ENCODE peak calls at places on chromosomes 3 and 15, in four cellular contexts. One of them, this sample, is unnamed.

GRCh38 chr15:49621327-49622210 is 721 bp downstream of the DTWD1 start:
- DNase-seq in heart left ventricle: no peak
- DNase-seq in psoas muscle: no peak
- DNase-seq in heart right ventricle: no peak
- DNase-seq in this sample: no peak

GRCh38 chr3:119276657-119277056 is 17.5 kb upstream of the ARHGAP31 start:
- DNase-seq in heart left ventricle: no peak
- DNase-seq in psoas muscle: no peak
- DNase-seq in heart right ventricle: no peak
- DNase-seq in this sample: no peak

GRCh38 chr15:84949043-84949442 is 32.6 kb upstream of the PDE8A start:
- DNase-seq in heart left ventricle: no peak
- DNase-seq in psoas muscle: no peak
- DNase-seq in heart right ventricle: no peak
- DNase-seq in this sample: no peak

GRCh38 chr15:52567886-52568568 is 803 bp downstream of the ARPP19 start:
- DNase-seq in heart left ventricle: no peak
- DNase-seq in psoas muscle: no peak
- DNase-seq in heart right ventricle: peak
- DNase-seq in this sample: no peak

GRCh38 chr3:31391150-31391549 is 141.6 kb upstream of the STT3B start:
- DNase-seq in heart left ventricle: no peak
- DNase-seq in psoas muscle: no peak
- DNase-seq in heart right ventricle: no peak
- DNase-seq in this sample: no peak

GRCh38 chr3:178126686-178127085 is 409.6 kb upstream of the KCNMB2 start:
- DNase-seq in heart left ventricle: no peak
- DNase-seq in psoas muscle: no peak
- DNase-seq in heart right ventricle: no peak
- DNase-seq in this sample: no peak

GRCh38 chr3:73451276-73451973 is 173.3 kb downstream of the PDZRN3 start:
- DNase-seq in heart left ventricle: no peak
- DNase-seq in psoas muscle: no peak
- DNase-seq in heart right ventricle: no peak
- DNase-seq in this sample: no peak

GRCh38 chr15:41971089-41971892 is 1.1 kb downstream of the EHD4 start:
- DNase-seq in heart left ventricle: peak
- DNase-seq in psoas muscle: peak
- DNase-seq in heart right ventricle: peak
- DNase-seq in this sample: peak

GRCh38 chr3:107206141-107206540 is 171.1 kb upstream of the CCDC54 start:
- DNase-seq in heart left ventricle: no peak
- DNase-seq in psoas muscle: no peak
- DNase-seq in heart right ventricle: peak
- DNase-seq in this sample: no peak

GRCh38 chr3:160667452-160667851 is 9.5 kb upstream of the ARL14 start:
- DNase-seq in heart left ventricle: no peak
- DNase-seq in psoas muscle: no peak
- DNase-seq in heart right ventricle: no peak
- DNase-seq in this sample: no peak

GRCh38 chr3:87771338-87772059 is 287.3 kb downstream of the CGGBP1 start:
- DNase-seq in heart left ventricle: peak
- DNase-seq in psoas muscle: no peak
- DNase-seq in heart right ventricle: peak
- DNase-seq in this sample: no peak

GRCh38 chr3:171261487-171261886 is 198.7 kb downstream of the TNIK start:
- DNase-seq in heart left ventricle: no peak
- DNase-seq in psoas muscle: no peak
- DNase-seq in heart right ventricle: no peak
- DNase-seq in this sample: no peak

GRCh38 chr15:38072507-38073277 is 138.3 kb downstream of the TMCO5A start:
- DNase-seq in heart left ventricle: peak
- DNase-seq in psoas muscle: peak
- DNase-seq in heart right ventricle: peak
- DNase-seq in this sample: peak

GRCh38 chr3:125381314-125381713 is 6.2 kb upstream of the ZNF148 start:
- DNase-seq in heart left ventricle: no peak
- DNase-seq in psoas muscle: no peak
- DNase-seq in heart right ventricle: no peak
- DNase-seq in this sample: no peak

GRCh38 chr3:71955549-71956373 is 170.8 kb upstream of the PROK2 start:
- DNase-seq in heart left ventricle: peak
- DNase-seq in psoas muscle: peak
- DNase-seq in heart right ventricle: peak
- DNase-seq in this sample: peak

GRCh38 chr15:68797589-68798377 is 22.9 kb downstream of the ANP32A start:
- DNase-seq in heart left ventricle: no peak
- DNase-seq in psoas muscle: no peak
- DNase-seq in heart right ventricle: peak
- DNase-seq in this sample: no peak

GRCh38 chr15:73305331-73306211 is 63.2 kb downstream of the HCN4 start:
- DNase-seq in heart left ventricle: peak
- DNase-seq in psoas muscle: no peak
- DNase-seq in heart right ventricle: peak
- DNase-seq in this sample: no peak

GRCh38 chr15:36230741-36231140 is 348.7 kb upstream of the CDIN1 start:
- DNase-seq in heart left ventricle: no peak
- DNase-seq in psoas muscle: no peak
- DNase-seq in heart right ventricle: no peak
- DNase-seq in this sample: no peak

GRCh38 chr15:70783610-70784021 is 20.3 kb upstream of the UACA start:
- DNase-seq in heart left ventricle: no peak
- DNase-seq in psoas muscle: no peak
- DNase-seq in heart right ventricle: no peak
- DNase-seq in this sample: no peak

GRCh38 chr3:126468028-126468891 is 7.4 kb downstream of the ZXDC start:
- DNase-seq in heart left ventricle: no peak
- DNase-seq in psoas muscle: no peak
- DNase-seq in heart right ventricle: no peak
- DNase-seq in this sample: peak

GRCh38 chr15:67373971-67374370 is 119.4 kb downstream of the IQCH start:
- DNase-seq in heart left ventricle: no peak
- DNase-seq in psoas muscle: no peak
- DNase-seq in heart right ventricle: no peak
- DNase-seq in this sample: no peak

GRCh38 chr3:133479895-133480669 is 80.2 kb downstream of the BFSP2 start:
- DNase-seq in heart left ventricle: no peak
- DNase-seq in psoas muscle: no peak
- DNase-seq in heart right ventricle: no peak
- DNase-seq in this sample: no peak

GRCh38 chr3:163952499-163952898 is 1125.8 kb downstream of the SI start:
- DNase-seq in heart left ventricle: no peak
- DNase-seq in psoas muscle: no peak
- DNase-seq in heart right ventricle: no peak
- DNase-seq in this sample: no peak

GRCh38 chr15:67603063-67603462 is 60.6 kb downstream of the MAP2K5 start:
- DNase-seq in heart left ventricle: no peak
- DNase-seq in psoas muscle: no peak
- DNase-seq in heart right ventricle: no peak
- DNase-seq in this sample: no peak

GRCh38 chr3:72310028-72310987 is 525.4 kb upstream of the PROK2 start:
- DNase-seq in heart left ventricle: peak
- DNase-seq in psoas muscle: no peak
- DNase-seq in heart right ventricle: peak
- DNase-seq in this sample: no peak

GRCh38 chr15:78339559-78339958 is 594 bp upstream of the CRABP1 start:
- DNase-seq in heart left ventricle: no peak
- DNase-seq in psoas muscle: no peak
- DNase-seq in heart right ventricle: no peak
- DNase-seq in this sample: no peak

DNA sequence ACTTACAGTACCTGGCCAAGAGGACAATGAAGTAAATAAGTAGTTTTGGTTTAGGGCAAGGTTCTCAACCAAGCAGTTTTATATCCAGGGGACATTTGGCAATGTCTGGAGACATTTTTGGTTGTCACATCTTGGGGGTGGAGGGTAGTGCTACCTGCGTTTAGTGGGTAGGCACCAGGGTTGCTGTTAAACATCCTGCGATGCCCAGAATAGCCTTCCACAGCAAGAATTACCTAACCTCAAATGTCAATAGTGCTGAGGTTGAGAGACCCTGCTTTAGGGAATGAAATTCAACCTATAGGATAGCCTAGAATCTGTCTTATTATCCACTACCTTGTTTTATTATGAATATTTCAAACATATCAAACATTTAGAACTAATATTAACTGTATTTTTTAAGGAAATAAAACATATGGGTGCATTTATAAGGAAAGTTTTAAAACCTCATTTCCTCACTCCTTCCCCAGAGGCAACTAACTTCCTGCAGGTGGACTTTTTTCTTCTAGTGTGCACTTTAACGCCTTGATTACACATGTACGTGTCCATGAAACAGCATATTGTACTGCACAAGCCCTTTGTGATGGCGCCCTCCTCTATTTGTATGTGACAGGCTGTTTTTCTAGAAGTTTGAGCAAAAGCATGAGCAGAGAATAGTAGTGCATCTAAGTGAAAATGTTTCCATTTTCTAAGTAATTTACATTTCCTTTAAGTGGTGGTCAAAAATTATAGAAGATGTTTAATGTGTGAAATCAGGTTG is 57.1 kb downstream of the TRAK1 start:
- DNase-seq in heart left ventricle: no peak
- DNase-seq in psoas muscle: no peak
- DNase-seq in heart right ventricle: no peak
- DNase-seq in this sample: no peak
- H3K27ac ChIP-seq in heart left ventricle: no peak
- H3K27ac ChIP-seq in psoas muscle: no peak
- H3K27ac ChIP-seq in heart right ventricle: no peak
- H3K27ac ChIP-seq in this sample: no peak

GRCh38 chr3:11157406-11157805 is 3.1 kb downstream of the HRH1 start:
- DNase-seq in heart left ventricle: no peak
- DNase-seq in psoas muscle: no peak
- DNase-seq in heart right ventricle: no peak
- DNase-seq in this sample: no peak

GRCh38 chr3:11156026-11156410 is 1.7 kb downstream of the HRH1 start:
- DNase-seq in heart left ventricle: no peak
- DNase-seq in psoas muscle: no peak
- DNase-seq in heart right ventricle: no peak
- DNase-seq in this sample: no peak

GRCh38 chr3:11154036-11154952 is at the start of gene HRH1:
- DNase-seq in heart left ventricle: peak
- DNase-seq in psoas muscle: peak
- DNase-seq in heart right ventricle: peak
- DNase-seq in this sample: no peak

GRCh38 chr3:11154953-11155325 is 646 bp downstream of the HRH1 start:
- DNase-seq in heart left ventricle: no peak
- DNase-seq in psoas muscle: no peak
- DNase-seq in heart right ventricle: no peak
- DNase-seq in this sample: no peak

GRCh38 chr3:11155341-11156025 is 1.2 kb downstream of the HRH1 start:
- DNase-seq in heart left ventricle: peak
- DNase-seq in psoas muscle: peak
- DNase-seq in heart right ventricle: peak
- DNase-seq in this sample: peak
- TF ChIP-seq CTCF in heart left ventricle: peak
- TF ChIP-seq CTCF in psoas muscle: peak
- TF ChIP-seq CTCF in heart right ventricle: peak
- TF ChIP-seq CTCF in this sample: peak

GRCh38 chr3:61841111-61841845 is 279.9 kb downstream of the PTPRG start:
- DNase-seq in heart left ventricle: no peak
- DNase-seq in psoas muscle: no peak
- DNase-seq in heart right ventricle: no peak
- DNase-seq in this sample: no peak
- H3K27ac ChIP-seq in heart left ventricle: no peak
- H3K27ac ChIP-seq in psoas muscle: no peak
- H3K27ac ChIP-seq in heart right ventricle: no peak
- H3K27ac ChIP-seq in this sample: no peak

GRCh38 chr3:1190576-1190975 is 97.8 kb downstream of the CNTN6 start:
- DNase-seq in heart left ventricle: no peak
- DNase-seq in psoas muscle: no peak
- DNase-seq in heart right ventricle: no peak
- DNase-seq in this sample: no peak

GRCh38 chr3:1191061-1191460 is 98.2 kb downstream of the CNTN6 start:
- DNase-seq in heart left ventricle: no peak
- DNase-seq in psoas muscle: no peak
- DNase-seq in heart right ventricle: no peak
- DNase-seq in this sample: no peak

GRCh38 chr3:1196997-1197396 is 104.2 kb downstream of the CNTN6 start:
- DNase-seq in heart left ventricle: no peak
- DNase-seq in psoas muscle: no peak
- DNase-seq in heart right ventricle: no peak
- DNase-seq in this sample: no peak

DNA sequence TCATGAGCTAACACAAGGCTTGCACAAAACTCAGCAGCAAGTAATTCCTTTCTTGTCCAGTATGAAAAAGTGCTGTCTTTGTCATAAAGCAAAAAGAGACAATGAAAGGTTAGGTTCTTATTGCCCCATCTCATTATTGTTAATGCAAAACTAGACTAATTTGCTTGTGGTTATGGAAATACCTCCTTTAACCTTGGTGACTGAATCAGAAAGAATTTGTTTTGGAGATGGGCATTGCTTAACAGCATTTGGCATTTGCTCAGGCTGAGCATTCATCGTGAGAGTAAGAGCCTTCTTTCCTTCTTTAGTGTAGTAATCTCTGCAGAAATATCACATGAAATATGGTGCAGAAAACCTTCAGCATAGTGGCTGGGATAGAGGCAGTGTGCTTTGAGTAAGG is 103.1 kb downstream of the CNTN6 start:
- DNase-seq in heart left ventricle: no peak
- DNase-seq in psoas muscle: no peak
- DNase-seq in heart right ventricle: no peak
- DNase-seq in this sample: no peak
- TF ChIP-seq CTCF in heart left ventricle: no peak
- TF ChIP-seq CTCF in psoas muscle: no peak
- TF ChIP-seq CTCF in heart right ventricle: no peak
- TF ChIP-seq CTCF in this sample: no peak

GRCh38 chr15:72176155-72176554 is 21.4 kb downstream of the GRAMD2A start:
- DNase-seq in heart left ventricle: no peak
- DNase-seq in psoas muscle: no peak
- DNase-seq in heart right ventricle: no peak
- DNase-seq in this sample: no peak
- H3K27ac ChIP-seq in heart left ventricle: no peak
- H3K27ac ChIP-seq in psoas muscle: no peak
- H3K27ac ChIP-seq in heart right ventricle: no peak
- H3K27ac ChIP-seq in this sample: no peak

DNA sequence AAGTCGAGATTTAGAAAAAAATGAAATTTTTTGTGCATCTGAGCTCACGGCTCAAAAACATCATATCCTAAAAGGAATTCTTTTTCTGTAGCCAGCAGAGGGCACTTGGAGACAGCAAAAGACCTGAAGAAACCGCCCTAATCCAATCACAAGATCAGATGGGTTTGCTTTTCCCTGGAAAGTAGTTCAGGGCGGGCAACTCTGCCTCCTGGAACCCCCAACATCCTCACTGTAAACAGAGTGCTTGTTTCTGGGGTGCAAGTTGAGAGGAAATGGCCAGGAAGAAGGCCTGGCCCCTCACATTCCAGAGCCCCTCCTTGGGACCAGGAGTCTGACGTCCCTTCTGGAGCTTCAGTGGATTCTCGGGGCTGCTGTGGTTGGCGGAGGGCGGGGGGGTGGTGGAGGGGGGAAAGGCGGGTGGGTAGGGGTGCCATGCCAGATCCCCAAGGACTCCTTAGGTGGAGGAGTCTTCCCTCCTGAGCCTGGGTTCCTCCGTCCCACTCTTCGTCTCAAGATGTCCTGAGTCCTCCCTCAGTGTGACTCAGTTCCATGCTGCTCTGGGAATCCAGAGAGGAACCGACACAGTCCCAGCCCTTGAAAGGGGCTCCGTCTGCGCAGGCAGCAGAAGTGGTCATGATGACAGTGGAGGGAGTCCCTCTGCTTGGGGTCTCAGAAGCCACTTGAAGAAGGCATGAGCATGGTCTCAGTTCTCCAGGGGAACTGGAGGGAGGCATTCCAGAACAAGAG is 35.9 kb downstream of the CCK start:
- DNase-seq in heart left ventricle: no peak
- DNase-seq in psoas muscle: no peak
- DNase-seq in heart right ventricle: no peak
- DNase-seq in this sample: no peak
- TF ChIP-seq CTCF in heart left ventricle: no peak
- TF ChIP-seq CTCF in psoas muscle: peak
- TF ChIP-seq CTCF in heart right ventricle: peak
- TF ChIP-seq CTCF in this sample: peak